ENCODE peak calls at places on chromosomes 6 and 20, in four cellular contexts. B is left ventricle myocardium superior, V is heart left ventricle, K is HT1080. G is an unnamed sample.
A peak's percentile ranks its signal among the peaks of the same experiment; 100 is the strongest.

GRCh38 chr6:46867411-46867810 is 54.3 kb downstream of the ADGRF5 start:
- DNase-seq in K (peak; percentile 30), V (no peak), B (no peak), G (no peak)

GRCh38 chr6:129140571-129140970 is 257.6 kb downstream of the LAMA2 start:
- DNase-seq in V (no peak), K (no peak), B (peak; percentile 32), G (peak; percentile 56)

GRCh38 chr20:62755817-62756724 is 40.2 kb upstream of the MRGBP start:
- DNase-seq in B (peak; percentile 28), V (no peak), K (no peak), G (no peak)

GRCh38 chr6:165939601-165940290 is 227.9 kb downstream of the TBXT start:
- DNase-seq in B (no peak), K (no peak), V (no peak), G (no peak)

GRCh38 chr6:85802162-85802561 is 159.5 kb upstream of the SYNCRIP start:
- DNase-seq in V (no peak), K (no peak), B (no peak), G (no peak)

GRCh38 chr20:50577175-50578018 is 67.2 kb downstream of the PTPN1 start:
- DNase-seq in V (peak; percentile 72), B (peak; percentile 90), K (no peak), G (no peak)

GRCh38 chr6:47168176-47168575 is 126.0 kb upstream of the ADGRF1 start:
- DNase-seq in K (peak; percentile 98), B (peak; percentile 50), V (no peak), G (peak; percentile 89)

GRCh38 chr6:22087960-22088716 is 208.7 kb downstream of the PRL start:
- DNase-seq in K (no peak), V (no peak), B (no peak), G (no peak)

GRCh38 chr20:62359491-62360121 is 7.5 kb downstream of the LAMA5 start:
- DNase-seq in B (peak; percentile 57), V (peak; percentile 72), K (peak; percentile 94), G (no peak)

GRCh38 chr20:58065508-58066361 is 162.7 kb downstream of the ANKRD60 start:
- DNase-seq in K (peak; percentile 51), B (no peak), V (no peak), G (peak; percentile 44)

GRCh38 chr6:114100421-114100820 is 129.5 kb upstream of the HDAC2 start:
- DNase-seq in K (peak; percentile 45), V (no peak), B (no peak), G (no peak)

GRCh38 chr20:33076662-33077398 is 2.6 kb upstream of the BPIFB4 start:
- DNase-seq in B (no peak), K (peak; percentile 28), V (no peak), G (no peak)

GRCh38 chr6:22770042-22770441 is 200.7 kb downstream of the HDGFL1 start:
- DNase-seq in V (no peak), K (no peak), B (no peak), G (no peak)

GRCh38 chr6:32081168-32081624 is 27.9 kb downstream of the TNXB start:
- DNase-seq in K (peak; percentile 94), V (peak; percentile 56), B (peak; percentile 82), G (peak; percentile 86)

GRCh38 chr20:41692479-41693135 is 74.4 kb upstream of the CHD6 start:
- DNase-seq in K (peak; percentile 72), B (peak; percentile 91), V (peak; percentile 87), G (no peak)

GRCh38 chr20:59207235-59207634 is 43.6 kb downstream of the ZNF831 start:
- DNase-seq in V (no peak), K (no peak), B (no peak), G (no peak)

GRCh38 chr6:109349419-109349987 is 32.8 kb downstream of the CD164 start:
- DNase-seq in B (no peak), V (no peak), K (peak; percentile 24), G (peak; percentile 57)

GRCh38 chr20:2042400-2042799 is 48.5 kb upstream of the PDYN start:
- DNase-seq in B (no peak), V (no peak), K (peak; percentile 61), G (peak; percentile 35)

GRCh38 chr20:7930386-7930785 is 9.9 kb downstream of the HAO1 start:
- DNase-seq in K (no peak), V (no peak), B (no peak), G (no peak)

GRCh38 chr20:49366687-49367086 is 88.8 kb upstream of the ZNFX1 start:
- DNase-seq in K (no peak), B (no peak), V (no peak), G (no peak)

GRCh38 chr6:80333342-80333741 is 226.9 kb downstream of the BCKDHB start:
- DNase-seq in K (no peak), B (no peak), V (no peak), G (no peak)

GRCh38 chr20:33443006-33443511 is 504 bp downstream of the SNTA1 start:
- DNase-seq in B (peak; percentile 68), V (peak; percentile 32), K (no peak), G (no peak)

GRCh38 chr6:48615041-48615440 is 504.0 kb upstream of the PTCHD4 start:
- DNase-seq in V (no peak), K (peak; percentile 4), B (no peak), G (no peak)

GRCh38 chr6:167238169-167238693 is 52.9 kb upstream of the UNC93A start:
- DNase-seq in B (no peak), V (no peak), K (no peak), G (no peak)

GRCh38 chr6:30618270-30618787 is 689 bp downstream of the MRPS18B start:
- DNase-seq in V (no peak), K (no peak), B (no peak), G (no peak)

G was measured in GM04504.